ENCODE peak calls at places on chromosomes 1 and 21, in four cellular contexts. C is HepG2, J is K562, Y is GM12878. Z is an unnamed sample.

GRCh38 chr1:10724052-10724494 is 72.4 kb downstream of the CASZ1 start:
- DNase-seq in C (no peak), J (no peak), Y (no peak), Z (no peak)

GRCh38 chr1:232752365-232752764 is 52.9 kb upstream of the MAP10 start:
- DNase-seq in C (no peak), J (no peak), Y (no peak), Z (no peak)

GRCh38 chr21:38178653-38179503 is 77.9 kb upstream of the KCNJ15 start:
- DNase-seq in C (no peak), J (no peak), Y (no peak), Z (no peak)

GRCh38 chr21:28913071-28913470 is 79.6 kb downstream of the LTN1 start:
- DNase-seq in C (no peak), J (no peak), Y (no peak), Z (no peak)

GRCh38 chr1:3014443-3015268 is 6.6 kb upstream of the ACTRT2 start:
- DNase-seq in C (no peak), J (no peak), Y (no peak), Z (no peak)

GRCh38 chr1:235015291-235015990 is 113.2 kb downstream of the TOMM20 start:
- DNase-seq in C (no peak), J (no peak), Y (peak; percentile 99), Z (no peak)

GRCh38 chr1:35454616-35455015 is 102.6 kb downstream of the KIAA0319L start:
- DNase-seq in C (peak; percentile 23), J (no peak), Y (no peak), Z (no peak)

GRCh38 chr1:7408771-7409150 is 362.3 kb upstream of the VAMP3 start:
- DNase-seq in C (no peak), J (no peak), Y (no peak), Z (no peak)

GRCh38 chr1:100955322-100955721 is 59.4 kb downstream of the SLC30A7 start:
- DNase-seq in C (no peak), J (no peak), Y (no peak), Z (no peak)

GRCh38 chr1:170156594-170156993 is 10.8 kb downstream of the NTMT2 start:
- DNase-seq in C (no peak), J (no peak), Y (no peak), Z (no peak)

GRCh38 chr1:116569776-116570357 is 959 bp downstream of the CD58 start:
- DNase-seq in C (peak; percentile 50), J (peak; percentile 80), Y (no peak), Z (no peak)

GRCh38 chr1:241323510-241323909 is 33.5 kb downstream of the RGS7 start:
- DNase-seq in C (no peak), J (no peak), Y (no peak), Z (peak; percentile 61)

GRCh38 chr1:90475623-90476022 is 241.5 kb downstream of the BARHL2 start:
- DNase-seq in C (no peak), J (no peak), Y (no peak), Z (peak; percentile 23)

GRCh38 chr1:94535879-94536278 is 5.7 kb downstream of the F3 start:
- DNase-seq in C (no peak), J (no peak), Y (no peak), Z (no peak)

GRCh38 chr1:8674912-8675311 is 142.5 kb downstream of the RERE start:
- DNase-seq in C (no peak), J (no peak), Y (no peak), Z (no peak)

GRCh38 chr1:110053557-110054428 is 16.7 kb downstream of the ALX3 start:
- DNase-seq in C (peak; percentile 21), J (peak; percentile 87), Y (no peak), Z (peak; percentile 85)

GRCh38 chr21:43333301-43334062 is 93.4 kb downstream of the SIK1 start:
- DNase-seq in C (peak; percentile 68), J (no peak), Y (no peak), Z (no peak)

GRCh38 chr1:65958561-65959350 is 166.1 kb downstream of the PDE4B start:
- DNase-seq in C (peak; percentile 16), J (peak; percentile 47), Y (peak; percentile 7), Z (peak; percentile 63)

GRCh38 chr1:23556661-23557470 is 2.4 kb downstream of the ID3 start:
- DNase-seq in C (peak; percentile 75), J (no peak), Y (no peak), Z (no peak)

GRCh38 chr1:23799570-23800395 is 771 bp downstream of the GALE start:
- DNase-seq in C (peak; percentile 61), J (peak; percentile 76), Y (no peak), Z (no peak)

GRCh38 chr1:227793948-227794812 is 21.3 kb upstream of the PRSS38 start:
- DNase-seq in C (no peak), J (no peak), Y (no peak), Z (peak; percentile 23)

GRCh38 chr1:107963601-107964396 is 1.2 kb downstream of the VAV3 start:
- DNase-seq in C (no peak), J (no peak), Y (peak; percentile 62), Z (no peak)

GRCh38 chr1:28150125-28150780 is 26.2 kb downstream of the PTAFR start:
- DNase-seq in C (no peak), J (no peak), Y (no peak), Z (no peak)

GRCh38 chr1:224620105-224620504 is 4.0 kb downstream of the CNIH3 start:
- DNase-seq in C (no peak), J (no peak), Y (no peak), Z (no peak)

GRCh38 chr1:160544647-160545046 is 21.6 kb upstream of the SLAMF6 start:
- DNase-seq in C (no peak), J (peak; percentile 31), Y (no peak), Z (no peak)

GRCh38 chr21:14453339-14453738 is 70.4 kb upstream of the HSPA13 start:
- DNase-seq in C (no peak), J (no peak), Y (peak; percentile 96), Z (no peak)

GRCh38 chr1:181310560-181310959 is 172.8 kb upstream of the CACNA1E start:
- DNase-seq in C (peak; percentile 50), J (no peak), Y (no peak), Z (no peak)

GRCh38 chr1:117416004-117416403 is 48.8 kb downstream of the MAN1A2 start:
- DNase-seq in C (no peak), J (no peak), Y (no peak), Z (no peak)

DNA sequence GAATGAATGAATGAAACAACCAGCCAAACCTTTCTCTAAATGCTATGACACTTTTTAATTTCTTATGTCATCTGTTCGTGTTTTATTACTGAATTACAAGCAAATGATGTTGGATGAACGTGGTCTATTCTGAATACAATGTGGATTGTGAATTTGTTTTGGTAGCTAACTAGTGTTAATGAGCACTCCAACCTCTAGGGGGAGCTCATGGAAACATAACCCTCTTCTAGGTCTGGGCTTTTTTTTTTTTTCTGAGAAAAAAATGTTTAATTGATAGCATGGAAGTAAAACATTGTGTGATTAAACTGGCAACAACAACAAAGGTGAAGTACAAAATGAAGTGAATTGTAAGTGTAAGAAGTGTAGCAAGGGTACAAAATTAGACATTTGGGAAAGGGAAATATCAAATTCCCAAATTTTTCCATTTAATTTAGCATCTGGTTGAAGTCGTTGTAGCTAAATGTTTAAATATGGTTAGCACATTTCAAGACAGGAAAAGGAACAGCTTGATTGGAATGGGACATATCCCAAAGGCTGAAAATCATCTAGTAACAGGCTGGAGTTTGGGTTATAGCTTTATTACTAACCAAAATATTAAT is 42.6 kb upstream of the PTGS2 start:
- DNase-seq in C (peak; percentile 37), J (peak; percentile 61), Y (no peak), Z (peak; percentile 61)
- TF ChIP-seq BHLHE40 in C (no peak), J (no peak), Y (no peak), Z (no peak)

DNA sequence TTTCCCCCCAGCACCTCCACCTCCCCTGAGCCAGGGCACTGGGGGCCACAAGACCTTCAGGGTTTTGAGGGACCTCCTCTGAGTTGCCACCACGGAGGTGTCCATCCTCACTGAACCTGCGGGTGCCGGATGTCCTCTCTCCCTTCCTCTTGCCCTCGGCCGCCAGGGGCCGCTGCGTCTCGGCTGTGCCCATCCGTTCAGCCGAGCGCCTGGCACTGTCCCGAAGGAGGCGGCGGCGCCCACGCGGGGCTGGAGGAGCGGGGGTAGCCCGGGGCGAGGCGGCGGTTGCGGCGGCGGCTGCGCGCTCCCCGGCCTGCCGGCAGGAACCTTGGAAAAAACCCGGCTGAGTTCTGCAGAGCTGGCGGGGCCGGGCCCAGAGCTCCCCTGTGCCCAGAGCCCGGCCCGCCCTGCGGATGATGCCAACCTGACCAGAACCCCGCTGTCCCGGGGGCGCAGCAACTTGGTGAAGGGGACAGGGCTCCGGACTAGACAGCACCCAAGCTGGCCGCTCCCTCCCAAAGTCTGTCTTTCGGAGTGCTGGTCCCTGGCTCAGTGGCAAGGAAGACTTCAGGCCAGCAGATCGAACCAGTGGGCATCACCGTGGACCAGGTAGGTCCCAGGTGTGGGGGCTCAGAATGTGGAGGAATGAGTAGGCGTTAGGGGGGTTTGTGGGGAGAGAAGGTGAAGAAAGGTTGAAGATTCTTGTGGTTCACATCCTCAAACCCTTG is 3.7 kb upstream of the PPM1J start:
- DNase-seq in C (no peak), J (peak; percentile 72), Y (no peak), Z (peak; percentile 83)
- TF ChIP-seq TARDBP in C (no peak), J (no peak), Y (no peak), Z (no peak)

GRCh38 chr1:47262787-47263413 is 30.9 kb upstream of the TAL1 start:
- DNase-seq in C (peak; percentile 59), J (peak; percentile 68), Y (no peak), Z (peak; percentile 57)
- TF ChIP-seq FOXK2 in C (no peak), J (peak; percentile 55), Y (no peak), Z (no peak)

DNA sequence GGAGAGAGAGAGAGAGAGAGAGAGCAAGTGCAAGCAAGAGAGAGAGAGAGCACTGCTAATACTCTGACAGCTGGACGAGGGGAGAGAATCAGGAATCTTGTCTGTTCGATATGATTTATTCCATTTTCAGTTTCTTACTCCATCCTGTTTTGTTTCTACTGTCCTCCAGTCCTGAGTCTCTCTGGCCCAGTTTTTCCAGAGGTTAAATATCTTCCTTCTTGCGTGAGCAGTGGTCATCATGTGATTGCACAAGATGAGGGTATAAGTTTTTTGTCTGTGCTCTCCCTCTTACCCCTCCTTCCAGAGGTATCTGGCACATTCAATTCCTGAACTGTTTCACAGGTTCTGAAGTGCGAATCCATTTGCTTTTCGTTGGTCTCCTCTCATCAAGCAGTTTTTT is 16.8 kb downstream of the UBE2U start:
- DNase-seq in C (no peak), J (no peak), Y (no peak), Z (no peak)
- TF ChIP-seq BHLHE40 in C (no peak), J (no peak), Y (no peak), Z (no peak)

Z was measured in HEK293T.